ENCODE peak calls at places on chromosomes 2 and 18, in seven cellular contexts. Z, A, I, X, U, P and Y are unnamed samples.

GRCh38 chr2:182522428-182522896 is 95.6 kb upstream of the PDE1A start:
- DNase-seq in Z (no peak), A (no peak), I (no peak), X (peak; percentile 79), U (no peak), P (no peak), Y (no peak)

GRCh38 chr2:3453196-3453845 is 66.0 kb downstream of the ADI1 start:
- DNase-seq in Z (no peak), A (no peak), I (no peak), X (no peak), U (peak; percentile 56), P (no peak), Y (no peak)

GRCh38 chr2:187294043-187294442 is 154.0 kb downstream of the CALCRL start:
- DNase-seq in Z (no peak), A (no peak), I (no peak), X (no peak), U (no peak), P (no peak), Y (no peak)

GRCh38 chr2:46066591-46066990 is 230.6 kb upstream of the EPAS1 start:
- DNase-seq in Z (no peak), A (no peak), I (no peak), X (no peak), U (no peak), P (no peak), Y (no peak)

GRCh38 chr2:152497481-152498052 is 162.6 kb downstream of the FMNL2 start:
- DNase-seq in Z (no peak), A (no peak), I (no peak), X (no peak), U (no peak), P (no peak), Y (peak; percentile 34)

GRCh38 chr2:54667726-54668650 is 55.5 kb upstream of the EML6 start:
- DNase-seq in Z (no peak), A (no peak), I (no peak), X (no peak), U (no peak), P (no peak), Y (no peak)

GRCh38 chr2:202172439-202173191 is 65.8 kb downstream of the SUMO1 start:
- DNase-seq in Z (no peak), A (no peak), I (no peak), X (no peak), U (no peak), P (no peak), Y (peak; percentile 73)

GRCh38 chr2:112674229-112674628 is 28.5 kb downstream of the SLC20A1 start:
- DNase-seq in Z (peak; percentile 83), A (no peak), I (no peak), X (no peak), U (peak; percentile 82), P (peak; percentile 89), Y (no peak)

GRCh38 chr2:230691005-230691647 is 21.5 kb upstream of the CAB39 start:
- DNase-seq in Z (no peak), A (no peak), I (no peak), X (no peak), U (no peak), P (no peak), Y (no peak)

GRCh38 chr2:218014706-218015685 is 12.2 kb upstream of the TNS1 start:
- DNase-seq in Z (no peak), A (no peak), I (no peak), X (no peak), U (no peak), P (no peak), Y (no peak)

GRCh38 chr2:207163815-207164747 is 1.7 kb downstream of the KLF7 start:
- DNase-seq in Z (peak; percentile 74), A (no peak), I (no peak), X (no peak), U (peak; percentile 85), P (peak; percentile 84), Y (no peak)

GRCh38 chr2:210655229-210655628 is 98.8 kb downstream of the CPS1 start:
- DNase-seq in Z (no peak), A (no peak), I (no peak), X (peak; percentile 30), U (no peak), P (no peak), Y (no peak)

GRCh38 chr2:163752252-163752651 is 16.4 kb upstream of the FIGN start:
- DNase-seq in Z (no peak), A (no peak), I (no peak), X (no peak), U (no peak), P (no peak), Y (no peak)

GRCh38 chr18:26663001-26663400 is 114.6 kb upstream of the KCTD1 start:
- DNase-seq in Z (no peak), A (no peak), I (no peak), X (no peak), U (no peak), P (no peak), Y (no peak)

GRCh38 chr2:9247177-9247576 is 40.6 kb downstream of the ASAP2 start:
- DNase-seq in Z (no peak), A (no peak), I (no peak), X (peak; percentile 85), U (no peak), P (no peak), Y (no peak)

GRCh38 chr2:158904126-158904525 is 64.3 kb upstream of the TANC1 start:
- DNase-seq in Z (no peak), A (no peak), I (no peak), X (no peak), U (no peak), P (no peak), Y (no peak)

GRCh38 chr2:156327835-156328401 is 4.6 kb downstream of the NR4A2 start:
- DNase-seq in Z (no peak), A (no peak), I (no peak), X (no peak), U (no peak), P (no peak), Y (peak; percentile 11)

GRCh38 chr18:8792688-8793316 is 87.4 kb downstream of the MTCL1 start:
- DNase-seq in Z (no peak), A (no peak), I (no peak), X (no peak), U (no peak), P (no peak), Y (no peak)

GRCh38 chr2:43052204-43052943 is 174.0 kb downstream of the ZFP36L2 start:
- DNase-seq in Z (no peak), A (no peak), I (no peak), X (no peak), U (peak; percentile 3), P (peak; percentile 22), Y (no peak)

GRCh38 chr2:70967189-70967588 is 11.2 kb upstream of the ANKRD53 start:
- DNase-seq in Z (no peak), A (no peak), I (no peak), X (no peak), U (no peak), P (no peak), Y (no peak)

GRCh38 chr2:67486041-67486796 is 89.1 kb downstream of the ETAA1 start:
- DNase-seq in Z (peak; percentile 58), A (no peak), I (no peak), X (no peak), U (no peak), P (no peak), Y (no peak)

GRCh38 chr2:127146820-127147502 is 40.0 kb upstream of the BIN1 start:
- DNase-seq in Z (no peak), A (no peak), I (no peak), X (no peak), U (no peak), P (no peak), Y (no peak)

GRCh38 chr2:226031078-226031937 is 631.8 kb downstream of the NYAP2 start:
- DNase-seq in Z (peak; percentile 73), A (no peak), I (no peak), X (no peak), U (peak; percentile 71), P (peak; percentile 88), Y (peak; percentile 26)

GRCh38 chr2:212228651-212229253 is 309.9 kb downstream of the ERBB4 start:
- DNase-seq in Z (no peak), A (no peak), I (no peak), X (no peak), U (no peak), P (no peak), Y (no peak)

GRCh38 chr2:167406558-167406957 is 518.3 kb downstream of the XIRP2 start:
- DNase-seq in Z (no peak), A (no peak), I (no peak), X (no peak), U (no peak), P (no peak), Y (no peak)

GRCh38 chr2:3142210-3142609 is 235.4 kb downstream of the EIPR1 start:
- DNase-seq in Z (no peak), A (no peak), I (no peak), X (no peak), U (no peak), P (no peak), Y (no peak)

GRCh38 chr2:15784106-15784885 is 156.1 kb upstream of the MYCN start:
- DNase-seq in Z (no peak), A (no peak), I (no peak), X (no peak), U (no peak), P (no peak), Y (no peak)